ENCODE peak calls at places on chromosomes 1 and 21, in six cellular contexts. S is IMR-90, B is heart left ventricle, G is esophagus squamous epithelium, C is gastrocnemius medialis, F is suprapubic skin. L is an unnamed sample.

GRCh38 chr1:77037990-77038389 is 170.7 kb downstream of the ST6GALNAC5 start:
- DNase-seq in S (no peak), B (no peak), G (no peak), C (no peak), F (no peak), L (no peak)

GRCh38 chr1:195430826-195431225 is 1177.4 kb downstream of the KCNT2 start:
- DNase-seq in S (no peak), B (no peak), G (no peak), C (no peak), F (no peak), L (no peak)

GRCh38 chr1:46248122-46248920 is 758 bp downstream of the RAD54L start:
- DNase-seq in S (no peak), B (no peak), G (no peak), C (peak), F (peak), L (no peak)

GRCh38 chr1:21289700-21290545 is at the start of gene ECE1:
- DNase-seq in S (no peak), B (peak), G (no peak), C (no peak), F (no peak), L (no peak)

GRCh38 chr1:179881642-179882252 is 338 bp upstream of the TOR1AIP1 start:
- DNase-seq in S (peak), B (no peak), G (no peak), C (peak), F (peak), L (peak)

GRCh38 chr1:117675907-117676430 is 70.1 kb downstream of the TENT5C start:
- DNase-seq in S (no peak), B (no peak), G (no peak), C (peak), F (no peak), L (no peak)

GRCh38 chr1:41479808-41480160 is 4.7 kb downstream of the EDN2 start:
- DNase-seq in S (no peak), B (no peak), G (no peak), C (no peak), F (no peak), L (no peak)

GRCh38 chr1:223670458-223671159 is 5.1 kb upstream of the CAPN8 start:
- DNase-seq in S (peak), B (no peak), G (no peak), C (peak), F (no peak), L (no peak)

GRCh38 chr21:42515708-42516502 is 2.3 kb downstream of the SLC37A1 start:
- DNase-seq in S (no peak), B (no peak), G (no peak), C (no peak), F (no peak), L (no peak)

GRCh38 chr1:59814901-59815825 is at the start of gene HOOK1:
- DNase-seq in S (no peak), B (no peak), G (no peak), C (no peak), F (peak), L (no peak)

GRCh38 chr21:15291621-15292266 is 226.9 kb upstream of the NRIP1 start:
- DNase-seq in S (no peak), B (no peak), G (no peak), C (no peak), F (no peak), L (no peak)

GRCh38 chr1:193543259-193543658 is 356.8 kb upstream of the B3GALT2 start:
- DNase-seq in S (no peak), B (no peak), G (no peak), C (no peak), F (no peak), L (no peak)

GRCh38 chr1:231162970-231163830 is 1.3 kb downstream of the TRIM67 start:
- DNase-seq in S (no peak), B (no peak), G (no peak), C (no peak), F (no peak), L (no peak)

GRCh38 chr1:26900815-26901511 is 696 bp upstream of the GPATCH3 start:
- DNase-seq in S (no peak), B (no peak), G (no peak), C (no peak), F (no peak), L (no peak)

GRCh38 chr1:26894263-26894662 is 4.2 kb upstream of the GPN2 start:
- DNase-seq in S (no peak), B (no peak), G (no peak), C (no peak), F (no peak), L (no peak)

GRCh38 chr1:26897351-26897750 is 2.9 kb downstream of the GPATCH3 start:
- DNase-seq in S (no peak), B (no peak), G (no peak), C (no peak), F (no peak), L (no peak)

DNA sequence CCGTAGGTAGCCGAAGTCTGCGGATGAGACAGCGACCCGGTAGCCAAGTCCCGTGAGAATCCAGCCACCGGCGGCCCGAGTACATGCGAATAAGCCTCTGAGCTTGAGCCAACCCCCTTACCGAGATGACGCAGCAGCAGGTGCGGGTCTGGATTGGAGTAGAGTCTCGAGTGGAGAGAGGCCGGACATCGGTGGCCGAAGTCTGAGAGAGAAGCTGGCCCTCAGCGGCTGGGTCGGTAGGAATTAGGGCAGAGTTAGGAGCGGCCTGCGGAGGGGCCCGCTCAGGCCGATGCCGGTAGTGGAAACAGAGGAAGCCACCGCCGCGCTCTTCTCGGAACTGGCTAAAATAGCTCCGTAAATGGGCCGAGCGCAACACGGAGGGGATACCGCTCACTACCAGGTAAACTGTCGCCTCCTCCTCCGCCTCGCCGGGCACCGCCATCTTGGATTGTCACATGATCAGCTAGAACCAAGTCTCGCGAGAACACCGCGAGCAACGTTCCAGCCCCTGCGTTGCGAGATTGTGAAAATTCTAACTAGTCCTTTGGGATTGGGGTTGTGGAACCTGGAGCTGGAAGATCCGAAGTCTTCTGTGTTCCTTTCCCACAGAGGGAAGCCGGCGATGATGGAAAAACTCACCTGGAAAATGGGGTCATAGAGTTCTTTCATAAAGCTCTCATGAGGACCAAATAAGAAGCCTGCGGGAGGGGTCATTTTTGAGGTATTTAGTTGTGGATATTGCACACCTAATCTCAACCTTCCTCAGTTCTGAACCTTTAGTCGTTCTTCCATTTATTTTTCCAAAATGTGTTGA is at the start of gene GPATCH3:
- DNase-seq in S (peak), B (peak), G (peak), C (peak), F (peak), L (peak)
- TF ChIP-seq POLR2A in S (peak), B (no peak), G (peak), C (peak), F (no peak), L (peak)

GRCh38 chr1:226201029-226201593 is 14.6 kb upstream of the ACBD3 start:
- DNase-seq in S (peak), B (no peak), G (no peak), C (no peak), F (no peak), L (no peak)
- TF ChIP-seq CTCF in S (peak), B (no peak), G (peak), C (no peak), F (no peak), L (no peak)

GRCh38 chr1:79726911-79727310 is 720.4 kb upstream of the ADGRL4 start:
- DNase-seq in S (peak), B (no peak), G (no peak), C (no peak), F (no peak), L (no peak)

DNA sequence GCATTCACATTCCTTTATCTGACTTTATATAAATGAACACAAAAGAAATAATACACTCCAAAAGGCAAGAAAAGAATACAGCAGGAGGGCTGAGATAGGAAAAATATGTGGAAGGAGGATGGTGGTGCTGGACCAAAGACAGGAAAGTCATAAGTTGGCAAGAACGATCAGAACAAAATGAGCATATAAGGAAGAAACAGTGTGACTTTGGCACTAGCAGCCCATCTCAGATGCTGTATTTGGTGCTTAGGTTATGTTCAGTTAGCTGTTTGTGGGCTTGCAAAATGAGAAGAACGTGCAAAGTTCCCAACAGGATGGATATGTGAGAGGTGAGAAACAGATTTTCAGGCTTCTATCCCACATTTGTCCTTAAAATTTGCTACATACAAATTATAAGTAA is 719.8 kb upstream of the ADGRL4 start:
- DNase-seq in S (no peak), B (no peak), G (no peak), C (no peak), F (no peak), L (no peak)
- H3K27ac ChIP-seq in S (no peak), B (no peak), G (no peak), C (no peak), F (no peak), L (no peak)

GRCh38 chr1:225280563-225280962 is 147.3 kb downstream of the LBR start:
- DNase-seq in S (no peak), B (no peak), G (no peak), C (no peak), F (no peak), L (no peak)
- TF ChIP-seq POLR2A in S (no peak), B (no peak), G (no peak), C (no peak), F (no peak), L (no peak)

GRCh38 chr1:33820804-33821203 is 43.1 kb upstream of the HMGB4 start:
- DNase-seq in S (no peak), B (no peak), G (no peak), C (no peak), F (no peak), L (no peak)
- TF ChIP-seq CTCF in S (no peak), B (no peak), G (no peak), C (no peak), F (no peak), L (no peak)

GRCh38 chr1:200437556-200438203 is 27.8 kb upstream of the ZNF281 start:
- DNase-seq in S (peak), B (no peak), G (no peak), C (no peak), F (no peak), L (no peak)
- H3K27ac ChIP-seq in S (no peak), B (no peak), G (no peak), C (no peak), F (no peak), L (no peak)

GRCh38 chr21:39666681-39667315 is 54.1 kb downstream of the B3GALT5 start:
- DNase-seq in S (no peak), B (no peak), G (no peak), C (no peak), F (no peak), L (no peak)

GRCh38 chr21:39669485-39669884 is 56.7 kb downstream of the B3GALT5 start:
- DNase-seq in S (no peak), B (no peak), G (no peak), C (no peak), F (no peak), L (no peak)

GRCh38 chr21:39666026-39666425 is 53.3 kb downstream of the B3GALT5 start:
- DNase-seq in S (no peak), B (no peak), G (no peak), C (no peak), F (no peak), L (no peak)

GRCh38 chr21:39668369-39668768 is 55.6 kb downstream of the B3GALT5 start:
- DNase-seq in S (no peak), B (no peak), G (no peak), C (no peak), F (no peak), L (no peak)

GRCh38 chr21:39667353-39667891 is 54.7 kb downstream of the B3GALT5 start:
- DNase-seq in S (no peak), B (no peak), G (no peak), C (no peak), F (no peak), L (no peak)
- TF ChIP-seq POLR2A in S (no peak), B (no peak), G (no peak), C (no peak), F (no peak), L (no peak)